ENCODE peak calls at places on chromosomes 16 and 17, in seven cellular contexts. One of them, this sample, is unnamed.

GRCh38 chr17:78383725-78384471 is 5.4 kb downstream of the PGS1 start:
- DNase-seq in GM12878: peak
- DNase-seq in H1: no peak
- DNase-seq in HCT116: no peak
- DNase-seq in SK-N-SH: no peak
- DNase-seq in HepG2: no peak
- DNase-seq in K562: no peak
- DNase-seq in this sample: no peak

GRCh38 chr17:50101346-50102163 is 6.4 kb downstream of the PDK2 start:
- DNase-seq in GM12878: no peak
- DNase-seq in H1: no peak
- DNase-seq in HCT116: no peak
- DNase-seq in SK-N-SH: peak
- DNase-seq in HepG2: no peak
- DNase-seq in K562: peak
- DNase-seq in this sample: no peak

GRCh38 chr16:23501291-23501690 is 9.0 kb downstream of the GGA2 start:
- DNase-seq in GM12878: no peak
- DNase-seq in H1: no peak
- DNase-seq in HCT116: no peak
- DNase-seq in SK-N-SH: no peak
- DNase-seq in HepG2: no peak
- DNase-seq in K562: no peak
- DNase-seq in this sample: no peak

GRCh38 chr16:24887472-24887871 is 41.7 kb downstream of the SLC5A11 start:
- DNase-seq in GM12878: no peak
- DNase-seq in H1: no peak
- DNase-seq in HCT116: no peak
- DNase-seq in SK-N-SH: no peak
- DNase-seq in HepG2: no peak
- DNase-seq in K562: no peak
- DNase-seq in this sample: no peak

GRCh38 chr17:44076716-44077594 is 6.4 kb downstream of the G6PC3 start:
- DNase-seq in GM12878: no peak
- DNase-seq in H1: no peak
- DNase-seq in HCT116: no peak
- DNase-seq in SK-N-SH: no peak
- DNase-seq in HepG2: peak
- DNase-seq in K562: no peak
- DNase-seq in this sample: no peak

GRCh38 chr16:86411878-86412277 is 98.4 kb upstream of the FOXF1 start:
- DNase-seq in GM12878: no peak
- DNase-seq in H1: no peak
- DNase-seq in HCT116: no peak
- DNase-seq in SK-N-SH: no peak
- DNase-seq in HepG2: no peak
- DNase-seq in K562: no peak
- DNase-seq in this sample: no peak

GRCh38 chr17:32492281-32492623 is 5.5 kb downstream of the CDK5R1 start:
- DNase-seq in GM12878: no peak
- DNase-seq in H1: no peak
- DNase-seq in HCT116: no peak
- DNase-seq in SK-N-SH: no peak
- DNase-seq in HepG2: no peak
- DNase-seq in K562: no peak
- DNase-seq in this sample: no peak

GRCh38 chr16:84925092-84925772 is 86.1 kb downstream of the ZDHHC7 start:
- DNase-seq in GM12878: no peak
- DNase-seq in H1: peak
- DNase-seq in HCT116: peak
- DNase-seq in SK-N-SH: peak
- DNase-seq in HepG2: peak
- DNase-seq in K562: peak
- DNase-seq in this sample: peak

GRCh38 chr17:2238432-2239169 is 65.0 kb downstream of the SMG6 start:
- DNase-seq in GM12878: peak
- DNase-seq in H1: no peak
- DNase-seq in HCT116: no peak
- DNase-seq in SK-N-SH: no peak
- DNase-seq in HepG2: no peak
- DNase-seq in K562: no peak
- DNase-seq in this sample: no peak

GRCh38 chr16:84844049-84844350 is 24.2 kb downstream of the CRISPLD2 start:
- DNase-seq in GM12878: no peak
- DNase-seq in H1: no peak
- DNase-seq in HCT116: no peak
- DNase-seq in SK-N-SH: peak
- DNase-seq in HepG2: no peak
- DNase-seq in K562: no peak
- DNase-seq in this sample: no peak

GRCh38 chr16:89113152-89113547 is 19.5 kb downstream of the ACSF3 start:
- DNase-seq in GM12878: no peak
- DNase-seq in H1: no peak
- DNase-seq in HCT116: no peak
- DNase-seq in SK-N-SH: no peak
- DNase-seq in HepG2: no peak
- DNase-seq in K562: no peak
- DNase-seq in this sample: no peak

GRCh38 chr16:19757762-19758595 is 39.9 kb downstream of the IQCK start:
- DNase-seq in GM12878: no peak
- DNase-seq in H1: no peak
- DNase-seq in HCT116: no peak
- DNase-seq in SK-N-SH: no peak
- DNase-seq in HepG2: peak
- DNase-seq in K562: no peak
- DNase-seq in this sample: no peak

GRCh38 chr17:39602533-39603303 is 5.0 kb downstream of the NEUROD2 start:
- DNase-seq in GM12878: no peak
- DNase-seq in H1: no peak
- DNase-seq in HCT116: no peak
- DNase-seq in SK-N-SH: no peak
- DNase-seq in HepG2: no peak
- DNase-seq in K562: no peak
- DNase-seq in this sample: no peak

GRCh38 chr17:63703556-63704258 is 3.8 kb upstream of the LIMD2 start:
- DNase-seq in GM12878: no peak
- DNase-seq in H1: no peak
- DNase-seq in HCT116: no peak
- DNase-seq in SK-N-SH: no peak
- DNase-seq in HepG2: no peak
- DNase-seq in K562: no peak
- DNase-seq in this sample: no peak

GRCh38 chr17:27569257-27569722 is 61.7 kb upstream of the LGALS9 start:
- DNase-seq in GM12878: no peak
- DNase-seq in H1: peak
- DNase-seq in HCT116: no peak
- DNase-seq in SK-N-SH: peak
- DNase-seq in HepG2: no peak
- DNase-seq in K562: peak
- DNase-seq in this sample: no peak

GRCh38 chr16:84141143-84141670 is 3.8 kb downstream of the HSDL1 start:
- DNase-seq in GM12878: no peak
- DNase-seq in H1: no peak
- DNase-seq in HCT116: peak
- DNase-seq in SK-N-SH: no peak
- DNase-seq in HepG2: peak
- DNase-seq in K562: no peak
- DNase-seq in this sample: peak

GRCh38 chr16:48641770-48642169 is 31.8 kb upstream of the N4BP1 start:
- DNase-seq in GM12878: no peak
- DNase-seq in H1: no peak
- DNase-seq in HCT116: no peak
- DNase-seq in SK-N-SH: no peak
- DNase-seq in HepG2: no peak
- DNase-seq in K562: no peak
- DNase-seq in this sample: no peak

GRCh38 chr16:53626161-53626560 is 77.5 kb downstream of the RPGRIP1L start:
- DNase-seq in GM12878: no peak
- DNase-seq in H1: no peak
- DNase-seq in HCT116: no peak
- DNase-seq in SK-N-SH: no peak
- DNase-seq in HepG2: no peak
- DNase-seq in K562: no peak
- DNase-seq in this sample: no peak

GRCh38 chr16:88409296-88410065 is 26.7 kb downstream of the ZNF469 start:
- DNase-seq in GM12878: no peak
- DNase-seq in H1: no peak
- DNase-seq in HCT116: no peak
- DNase-seq in SK-N-SH: no peak
- DNase-seq in HepG2: no peak
- DNase-seq in K562: peak
- DNase-seq in this sample: no peak

GRCh38 chr16:22333457-22333994 is 36.3 kb downstream of the POLR3E start:
- DNase-seq in GM12878: no peak
- DNase-seq in H1: no peak
- DNase-seq in HCT116: no peak
- DNase-seq in SK-N-SH: no peak
- DNase-seq in HepG2: no peak
- DNase-seq in K562: no peak
- DNase-seq in this sample: no peak

GRCh38 chr16:89383095-89384003 is 107.0 kb downstream of the ANKRD11 start:
- DNase-seq in GM12878: no peak
- DNase-seq in H1: no peak
- DNase-seq in HCT116: no peak
- DNase-seq in SK-N-SH: peak
- DNase-seq in HepG2: peak
- DNase-seq in K562: peak
- DNase-seq in this sample: peak

GRCh38 chr16:86604436-86605220 is 26.3 kb downstream of the FOXL1 start:
- DNase-seq in GM12878: no peak
- DNase-seq in H1: no peak
- DNase-seq in HCT116: no peak
- DNase-seq in SK-N-SH: no peak
- DNase-seq in HepG2: no peak
- DNase-seq in K562: no peak
- DNase-seq in this sample: peak

GRCh38 chr16:54489225-54489781 is 202.7 kb upstream of the IRX3 start:
- DNase-seq in GM12878: no peak
- DNase-seq in H1: no peak
- DNase-seq in HCT116: no peak
- DNase-seq in SK-N-SH: no peak
- DNase-seq in HepG2: no peak
- DNase-seq in K562: no peak
- DNase-seq in this sample: no peak

GRCh38 chr16:35552763-35553162 is 2093.4 kb downstream of the TP53TG3F start:
- DNase-seq in GM12878: no peak
- DNase-seq in H1: no peak
- DNase-seq in HCT116: no peak
- DNase-seq in SK-N-SH: peak
- DNase-seq in HepG2: no peak
- DNase-seq in K562: no peak
- DNase-seq in this sample: no peak

GRCh38 chr17:42518046-42518754 is 17.8 kb upstream of the NAGLU start:
- DNase-seq in GM12878: no peak
- DNase-seq in H1: no peak
- DNase-seq in HCT116: peak
- DNase-seq in SK-N-SH: no peak
- DNase-seq in HepG2: no peak
- DNase-seq in K562: peak
- DNase-seq in this sample: peak

GRCh38 chr16:55479560-55480197 is 681 bp downstream of the MMP2 start:
- DNase-seq in GM12878: no peak
- DNase-seq in H1: no peak
- DNase-seq in HCT116: no peak
- DNase-seq in SK-N-SH: peak
- DNase-seq in HepG2: no peak
- DNase-seq in K562: no peak
- DNase-seq in this sample: no peak

GRCh38 chr17:35766903-35767510 is 6.3 kb downstream of the C17orf50 start:
- DNase-seq in GM12878: no peak
- DNase-seq in H1: no peak
- DNase-seq in HCT116: no peak
- DNase-seq in SK-N-SH: peak
- DNase-seq in HepG2: no peak
- DNase-seq in K562: peak
- DNase-seq in this sample: peak
- TF ChIP-seq JUND in GM12878: no peak
- TF ChIP-seq JUND in H1: no peak
- TF ChIP-seq JUND in HCT116: no peak
- TF ChIP-seq JUND in SK-N-SH: no peak
- TF ChIP-seq JUND in HepG2: no peak
- TF ChIP-seq JUND in K562: no peak
- TF ChIP-seq JUND in this sample: no peak

GRCh38 chr16:2690852-2691251 is 8.5 kb downstream of the KCTD5 start:
- DNase-seq in GM12878: no peak
- DNase-seq in H1: no peak
- DNase-seq in HCT116: no peak
- DNase-seq in SK-N-SH: peak
- DNase-seq in HepG2: no peak
- DNase-seq in K562: peak
- DNase-seq in this sample: no peak

GRCh38 chr16:2689968-2690830 is 7.9 kb downstream of the KCTD5 start:
- DNase-seq in GM12878: no peak
- DNase-seq in H1: no peak
- DNase-seq in HCT116: no peak
- DNase-seq in SK-N-SH: peak
- DNase-seq in HepG2: no peak
- DNase-seq in K562: peak
- DNase-seq in this sample: no peak

GRCh38 chr16:2686912-2687507 is 4.7 kb downstream of the KCTD5 start:
- DNase-seq in GM12878: peak
- DNase-seq in H1: no peak
- DNase-seq in HCT116: no peak
- DNase-seq in SK-N-SH: no peak
- DNase-seq in HepG2: no peak
- DNase-seq in K562: peak
- DNase-seq in this sample: no peak

GRCh38 chr16:2691491-2692248 is 9.3 kb downstream of the KCTD5 start:
- DNase-seq in GM12878: no peak
- DNase-seq in H1: no peak
- DNase-seq in HCT116: no peak
- DNase-seq in SK-N-SH: peak
- DNase-seq in HepG2: no peak
- DNase-seq in K562: no peak
- DNase-seq in this sample: no peak

GRCh38 chr16:2687531-2688308 is 5.4 kb downstream of the KCTD5 start:
- DNase-seq in GM12878: no peak
- DNase-seq in H1: no peak
- DNase-seq in HCT116: no peak
- DNase-seq in SK-N-SH: peak
- DNase-seq in HepG2: no peak
- DNase-seq in K562: peak
- DNase-seq in this sample: no peak
- TF ChIP-seq JUND in GM12878: no peak
- TF ChIP-seq JUND in H1: no peak
- TF ChIP-seq JUND in HCT116: no peak
- TF ChIP-seq JUND in SK-N-SH: no peak
- TF ChIP-seq JUND in HepG2: no peak
- TF ChIP-seq JUND in K562: no peak
- TF ChIP-seq JUND in this sample: no peak

GRCh38 chr17:48729335-48730239 is 1.0 kb upstream of the HOXB13 start:
- DNase-seq in GM12878: no peak
- DNase-seq in H1: no peak
- DNase-seq in HCT116: no peak
- DNase-seq in SK-N-SH: no peak
- DNase-seq in HepG2: no peak
- DNase-seq in K562: no peak
- DNase-seq in this sample: no peak
- TF ChIP-seq JUND in GM12878: no peak
- TF ChIP-seq JUND in H1: no peak
- TF ChIP-seq JUND in HCT116: no peak
- TF ChIP-seq JUND in SK-N-SH: no peak
- TF ChIP-seq JUND in HepG2: no peak
- TF ChIP-seq JUND in K562: no peak
- TF ChIP-seq JUND in this sample: no peak

GRCh38 chr16:5776876-5777275 is 679.3 kb upstream of the EEF2KMT start:
- DNase-seq in GM12878: no peak
- DNase-seq in H1: no peak
- DNase-seq in HCT116: no peak
- DNase-seq in SK-N-SH: no peak
- DNase-seq in HepG2: no peak
- DNase-seq in K562: no peak
- DNase-seq in this sample: no peak
- TF ChIP-seq JUND in GM12878: no peak
- TF ChIP-seq JUND in H1: no peak
- TF ChIP-seq JUND in HCT116: no peak
- TF ChIP-seq JUND in SK-N-SH: no peak
- TF ChIP-seq JUND in HepG2: no peak
- TF ChIP-seq JUND in K562: no peak
- TF ChIP-seq JUND in this sample: no peak